ENCODE peak calls at places on chromosomes 3 and 15, in five cellular contexts. V is H9, J is brain microvascular endothelial cell, I is fibroblast of lung, Q is AG04450. L is an unnamed sample.

GRCh38 chr15:76056931-76057330 is 2.9 kb upstream of the TMEM266 start:
- DNase-seq in V (no peak), I (no peak), Q (no peak), J (no peak), L (no peak)

GRCh38 chr3:46163551-46163981 is 44.5 kb downstream of the CCR1 start:
- DNase-seq in I (no peak), J (no peak), V (no peak), Q (no peak), L (no peak)

GRCh38 chr15:90141646-90142045 is 39.4 kb upstream of the IDH2 start:
- DNase-seq in Q (no peak), V (no peak), J (peak), I (peak), L (no peak)

GRCh38 chr3:193963808-193964516 is 172.0 kb upstream of the HES1 start:
- DNase-seq in J (no peak), V (no peak), I (no peak), Q (no peak), L (no peak)

GRCh38 chr3:107235923-107236315 is 141.3 kb upstream of the CCDC54 start:
- DNase-seq in V (peak), Q (peak), J (peak), I (peak), L (peak)

GRCh38 chr15:64982472-64982871 is 7.2 kb downstream of the SPG21 start:
- DNase-seq in I (no peak), Q (no peak), J (no peak), V (no peak), L (no peak)

GRCh38 chr15:85745525-85745924 is 49.2 kb downstream of the KLHL25 start:
- DNase-seq in Q (no peak), J (no peak), I (no peak), V (no peak), L (no peak)

GRCh38 chr3:55489804-55490132 is 2.7 kb upstream of the WNT5A start:
- DNase-seq in V (peak), I (peak), Q (no peak), J (no peak), L (no peak)

GRCh38 chr15:68435966-68436365 is 4.0 kb upstream of the ITGA11 start:
- DNase-seq in V (peak), Q (no peak), I (no peak), J (no peak), L (no peak)

GRCh38 chr15:77548608-77549551 is 83.8 kb downstream of the LINGO1 start:
- DNase-seq in I (no peak), J (no peak), V (no peak), Q (no peak), L (no peak)

GRCh38 chr15:79641841-79642240 is 209.7 kb downstream of the MINAR1 start:
- DNase-seq in I (no peak), J (no peak), V (no peak), Q (no peak), L (no peak)

GRCh38 chr3:141959921-141960554 is 83.6 kb downstream of the ATP1B3 start:
- DNase-seq in J (peak), V (no peak), I (peak), Q (no peak), L (no peak)

GRCh38 chr3:168220609-168221008 is 124.9 kb upstream of the GOLIM4 start:
- DNase-seq in J (peak), I (peak), V (no peak), Q (no peak), L (no peak)

GRCh38 chr3:69774029-69774428 is 34.8 kb downstream of the MITF start:
- DNase-seq in I (no peak), Q (no peak), V (no peak), J (no peak), L (no peak)

DNA sequence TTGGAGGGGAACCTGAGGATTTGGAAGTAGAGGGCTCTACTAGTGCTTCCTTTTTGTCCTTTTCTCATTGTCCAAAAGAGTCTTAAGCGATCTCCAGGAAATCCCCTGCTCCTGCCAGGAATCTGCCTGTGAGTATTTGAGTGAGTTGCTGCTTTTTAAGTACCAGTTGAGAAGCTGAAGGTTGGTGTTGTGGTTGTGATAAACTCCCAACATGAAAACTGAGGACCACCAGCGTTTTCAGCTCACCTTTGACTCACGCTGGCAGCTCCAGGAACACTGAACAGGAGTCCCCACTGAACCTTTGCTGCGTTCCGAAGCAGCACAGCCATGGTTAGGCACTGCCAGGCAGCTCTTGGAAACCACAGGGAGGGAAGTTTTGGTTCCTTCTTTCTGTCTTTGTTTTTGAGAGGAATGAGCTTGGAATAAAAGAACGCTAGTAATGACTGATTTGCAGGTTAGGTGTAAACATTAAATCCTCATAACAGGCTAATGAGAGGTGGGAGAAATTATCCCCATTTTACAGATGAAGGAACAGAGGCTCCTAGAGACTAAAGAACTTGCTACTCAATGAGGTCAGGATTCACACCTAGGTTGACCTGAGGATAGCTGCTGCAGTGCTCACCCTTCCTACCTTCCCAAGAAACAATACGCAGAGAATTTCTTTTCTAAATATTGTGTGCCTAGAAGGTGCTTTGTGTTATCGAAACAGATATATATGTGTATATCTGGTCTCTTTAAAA is 106.1 kb downstream of the IGF1R start:
- DNase-seq in I (peak), V (no peak), Q (no peak), J (no peak), L (peak)
- H3K27ac ChIP-seq in I (peak), V (peak), Q (no peak), J (no peak), L (peak)

GRCh38 chr15:100760357-100760903 is 119.2 kb upstream of the ALDH1A3 start:
- DNase-seq in V (no peak), Q (no peak), J (no peak), I (no peak), L (peak)
- H3K27ac ChIP-seq in V (no peak), Q (no peak), J (no peak), I (no peak), L (no peak)

DNA sequence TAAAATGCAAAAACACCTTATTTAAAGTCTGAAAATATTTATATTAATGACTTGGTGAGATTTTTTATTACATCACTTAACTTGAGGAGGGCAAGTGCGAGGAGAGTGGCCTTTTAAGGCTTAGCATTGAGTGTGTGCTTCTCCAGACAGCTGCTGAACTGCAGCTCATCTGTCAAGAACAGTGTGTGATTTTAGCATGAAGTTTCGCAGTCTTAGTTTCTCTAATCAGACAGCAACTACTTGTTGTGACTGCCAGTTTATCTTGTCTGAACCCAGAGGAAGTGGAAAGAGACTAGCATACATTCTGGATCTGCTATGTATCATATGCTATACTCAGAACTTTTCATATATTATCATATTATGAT is 291.7 kb upstream of the ROPN1 start:
- DNase-seq in Q (no peak), V (no peak), J (no peak), I (no peak), L (no peak)
- H3K27ac ChIP-seq in Q (no peak), V (no peak), J (no peak), I (no peak), L (no peak)

GRCh38 chr3:152147748-152148147 is 121.0 kb upstream of the MBNL1 start:
- DNase-seq in Q (no peak), I (no peak), V (no peak), J (no peak), L (no peak)

GRCh38 chr3:152149832-152150231 is 118.9 kb upstream of the MBNL1 start:
- DNase-seq in I (no peak), Q (no peak), J (no peak), V (no peak), L (no peak)

GRCh38 chr3:152148579-152148978 is 120.2 kb upstream of the MBNL1 start:
- DNase-seq in Q (no peak), V (peak), I (no peak), J (no peak), L (no peak)

GRCh38 chr3:152155246-152155645 is 113.5 kb upstream of the MBNL1 start:
- DNase-seq in Q (no peak), I (peak), V (no peak), J (no peak), L (no peak)

DNA sequence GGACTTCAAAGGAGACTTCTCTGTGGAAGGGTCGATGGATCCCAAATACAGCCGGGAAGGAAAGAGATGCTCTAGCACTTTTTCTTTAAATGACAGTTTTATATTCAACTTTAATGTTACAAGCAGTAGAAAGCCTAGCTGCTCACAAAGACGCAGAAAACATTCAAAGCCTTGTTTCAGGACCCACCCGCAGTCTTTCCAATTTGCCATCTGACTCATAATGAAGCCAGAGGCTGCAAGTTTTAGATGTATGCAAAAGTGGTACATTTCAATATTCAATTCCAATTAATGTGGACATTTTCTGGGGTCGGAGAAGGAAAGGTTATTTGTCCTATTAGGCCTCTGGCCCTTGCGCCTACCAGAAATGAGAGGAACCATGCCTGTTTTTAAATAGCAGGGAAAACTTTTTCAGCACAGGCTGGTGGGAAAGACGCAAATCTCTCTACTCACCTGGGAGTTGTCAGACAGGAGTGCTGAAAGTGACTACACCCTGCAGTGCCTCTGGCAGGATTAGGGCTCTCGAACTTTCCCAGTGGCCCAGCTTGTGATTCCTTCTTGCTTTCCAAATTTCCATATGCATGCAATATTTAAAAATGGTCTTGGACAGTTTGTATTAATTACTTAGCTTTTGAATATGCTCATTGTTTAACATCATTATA is 117.4 kb upstream of the MBNL1 start:
- DNase-seq in Q (no peak), I (peak), V (no peak), J (no peak), L (no peak)
- H3K27ac ChIP-seq in Q (no peak), I (no peak), V (no peak), J (no peak), L (no peak)